ENCODE peak calls at places on chromosome 12, in ten cellular contexts. One of them, this sample, is unnamed.

GRCh38 chr12:82470906-82471512 is 112.7 kb downstream of the METTL25 start:
- DNase-seq in activated CD4-positive, alpha-beta T cell treated with anti-CD3 and anti-CD28 coated beads, Interleukin-2, amount 10 ng/mL, durations not matched to agents 7 days and 5 days: no peak
- DNase-seq in CD14-positive monocyte: no peak
- DNase-seq in posterior vena cava: no peak
- DNase-seq in NCI-H774: no peak
- DNase-seq in tibial nerve: no peak
- DNase-seq in head of caudate nucleus: no peak
- DNase-seq in SW 1271: no peak
- DNase-seq in astrocyte: no peak
- DNase-seq in T-helper 1 cell: no peak
- DNase-seq in this sample: no peak

GRCh38 chr12:14540801-14541462 is 26.8 kb downstream of the PLBD1 start:
- DNase-seq in activated CD4-positive, alpha-beta T cell treated with anti-CD3 and anti-CD28 coated beads, Interleukin-2, amount 10 ng/mL, durations not matched to agents 7 days and 5 days: no peak
- DNase-seq in CD14-positive monocyte: no peak
- DNase-seq in posterior vena cava: no peak
- DNase-seq in NCI-H774: no peak
- DNase-seq in tibial nerve: no peak
- DNase-seq in head of caudate nucleus: no peak
- DNase-seq in SW 1271: no peak
- DNase-seq in astrocyte: no peak
- DNase-seq in T-helper 1 cell: no peak
- DNase-seq in this sample: no peak

GRCh38 chr12:128918910-128919309 is 65.6 kb downstream of the GLT1D1 start:
- DNase-seq in activated CD4-positive, alpha-beta T cell treated with anti-CD3 and anti-CD28 coated beads, Interleukin-2, amount 10 ng/mL, durations not matched to agents 7 days and 5 days: no peak
- DNase-seq in CD14-positive monocyte: no peak
- DNase-seq in posterior vena cava: no peak
- DNase-seq in NCI-H774: no peak
- DNase-seq in tibial nerve: no peak
- DNase-seq in head of caudate nucleus: no peak
- DNase-seq in SW 1271: no peak
- DNase-seq in astrocyte: no peak
- DNase-seq in T-helper 1 cell: no peak
- DNase-seq in this sample: no peak

GRCh38 chr12:88854260-88854659 is 274.0 kb upstream of the KITLG start:
- DNase-seq in activated CD4-positive, alpha-beta T cell treated with anti-CD3 and anti-CD28 coated beads, Interleukin-2, amount 10 ng/mL, durations not matched to agents 7 days and 5 days: no peak
- DNase-seq in CD14-positive monocyte: no peak
- DNase-seq in posterior vena cava: no peak
- DNase-seq in NCI-H774: no peak
- DNase-seq in tibial nerve: no peak
- DNase-seq in head of caudate nucleus: no peak
- DNase-seq in SW 1271: peak; percentile 1
- DNase-seq in astrocyte: peak; percentile 90
- DNase-seq in T-helper 1 cell: no peak
- DNase-seq in this sample: no peak

GRCh38 chr12:107091989-107092641 is 1.2 kb downstream of the CRY1 start:
- DNase-seq in activated CD4-positive, alpha-beta T cell treated with anti-CD3 and anti-CD28 coated beads, Interleukin-2, amount 10 ng/mL, durations not matched to agents 7 days and 5 days: peak; percentile 54
- DNase-seq in CD14-positive monocyte: no peak
- DNase-seq in posterior vena cava: no peak
- DNase-seq in NCI-H774: peak; percentile 21
- DNase-seq in tibial nerve: no peak
- DNase-seq in head of caudate nucleus: peak; percentile 27
- DNase-seq in SW 1271: peak; percentile 93
- DNase-seq in astrocyte: peak; percentile 91
- DNase-seq in T-helper 1 cell: no peak
- DNase-seq in this sample: no peak

GRCh38 chr12:111446044-111446581 is 40.4 kb downstream of the SH2B3 start:
- DNase-seq in activated CD4-positive, alpha-beta T cell treated with anti-CD3 and anti-CD28 coated beads, Interleukin-2, amount 10 ng/mL, durations not matched to agents 7 days and 5 days: no peak
- DNase-seq in CD14-positive monocyte: no peak
- DNase-seq in posterior vena cava: no peak
- DNase-seq in NCI-H774: peak; percentile 17
- DNase-seq in tibial nerve: no peak
- DNase-seq in head of caudate nucleus: no peak
- DNase-seq in SW 1271: no peak
- DNase-seq in astrocyte: no peak
- DNase-seq in T-helper 1 cell: no peak
- DNase-seq in this sample: no peak

GRCh38 chr12:79601908-79602307 is 88.9 kb downstream of the PAWR start:
- DNase-seq in activated CD4-positive, alpha-beta T cell treated with anti-CD3 and anti-CD28 coated beads, Interleukin-2, amount 10 ng/mL, durations not matched to agents 7 days and 5 days: no peak
- DNase-seq in CD14-positive monocyte: no peak
- DNase-seq in posterior vena cava: no peak
- DNase-seq in NCI-H774: no peak
- DNase-seq in tibial nerve: no peak
- DNase-seq in head of caudate nucleus: no peak
- DNase-seq in SW 1271: no peak
- DNase-seq in astrocyte: no peak
- DNase-seq in T-helper 1 cell: no peak
- DNase-seq in this sample: no peak

GRCh38 chr12:120301962-120302815 is at the start of gene SIRT4:
- DNase-seq in activated CD4-positive, alpha-beta T cell treated with anti-CD3 and anti-CD28 coated beads, Interleukin-2, amount 10 ng/mL, durations not matched to agents 7 days and 5 days: peak; percentile 95
- DNase-seq in CD14-positive monocyte: peak; percentile 86
- DNase-seq in posterior vena cava: peak; percentile 95
- DNase-seq in NCI-H774: peak; percentile 94
- DNase-seq in tibial nerve: peak; percentile 75
- DNase-seq in head of caudate nucleus: peak; percentile 95
- DNase-seq in SW 1271: peak; percentile 85
- DNase-seq in astrocyte: peak; percentile 86
- DNase-seq in T-helper 1 cell: peak; percentile 88
- DNase-seq in this sample: no peak

GRCh38 chr12:132243596-132244289 is 85.6 kb downstream of the GALNT9 start:
- DNase-seq in activated CD4-positive, alpha-beta T cell treated with anti-CD3 and anti-CD28 coated beads, Interleukin-2, amount 10 ng/mL, durations not matched to agents 7 days and 5 days: no peak
- DNase-seq in CD14-positive monocyte: peak; percentile 38
- DNase-seq in posterior vena cava: peak; percentile 71
- DNase-seq in NCI-H774: no peak
- DNase-seq in tibial nerve: no peak
- DNase-seq in head of caudate nucleus: no peak
- DNase-seq in SW 1271: no peak
- DNase-seq in astrocyte: no peak
- DNase-seq in T-helper 1 cell: no peak
- DNase-seq in this sample: peak; percentile 86

GRCh38 chr12:110582286-110583136 is 607 bp downstream of the PPTC7 start:
- DNase-seq in activated CD4-positive, alpha-beta T cell treated with anti-CD3 and anti-CD28 coated beads, Interleukin-2, amount 10 ng/mL, durations not matched to agents 7 days and 5 days: peak; percentile 70
- DNase-seq in CD14-positive monocyte: peak; percentile 83
- DNase-seq in posterior vena cava: peak; percentile 92
- DNase-seq in NCI-H774: peak; percentile 25
- DNase-seq in tibial nerve: peak; percentile 22
- DNase-seq in head of caudate nucleus: peak; percentile 65
- DNase-seq in SW 1271: no peak
- DNase-seq in astrocyte: no peak
- DNase-seq in T-helper 1 cell: peak; percentile 73
- DNase-seq in this sample: peak; percentile 92

GRCh38 chr12:88882662-88883061 is 302.4 kb upstream of the KITLG start:
- DNase-seq in activated CD4-positive, alpha-beta T cell treated with anti-CD3 and anti-CD28 coated beads, Interleukin-2, amount 10 ng/mL, durations not matched to agents 7 days and 5 days: no peak
- DNase-seq in CD14-positive monocyte: no peak
- DNase-seq in posterior vena cava: no peak
- DNase-seq in NCI-H774: no peak
- DNase-seq in tibial nerve: no peak
- DNase-seq in head of caudate nucleus: no peak
- DNase-seq in SW 1271: no peak
- DNase-seq in astrocyte: no peak
- DNase-seq in T-helper 1 cell: no peak
- DNase-seq in this sample: no peak

GRCh38 chr12:57242691-57243454 is 8.1 kb downstream of the STAC3 start:
- DNase-seq in activated CD4-positive, alpha-beta T cell treated with anti-CD3 and anti-CD28 coated beads, Interleukin-2, amount 10 ng/mL, durations not matched to agents 7 days and 5 days: peak; percentile 64
- DNase-seq in CD14-positive monocyte: no peak
- DNase-seq in posterior vena cava: peak; percentile 88
- DNase-seq in NCI-H774: peak; percentile 90
- DNase-seq in tibial nerve: no peak
- DNase-seq in head of caudate nucleus: peak; percentile 67
- DNase-seq in SW 1271: no peak
- DNase-seq in astrocyte: no peak
- DNase-seq in T-helper 1 cell: peak; percentile 60
- DNase-seq in this sample: peak; percentile 92

GRCh38 chr12:105911966-105912365 is 226.8 kb downstream of the NUAK1 start:
- DNase-seq in activated CD4-positive, alpha-beta T cell treated with anti-CD3 and anti-CD28 coated beads, Interleukin-2, amount 10 ng/mL, durations not matched to agents 7 days and 5 days: no peak
- DNase-seq in CD14-positive monocyte: no peak
- DNase-seq in posterior vena cava: no peak
- DNase-seq in NCI-H774: no peak
- DNase-seq in tibial nerve: no peak
- DNase-seq in head of caudate nucleus: no peak
- DNase-seq in SW 1271: no peak
- DNase-seq in astrocyte: no peak
- DNase-seq in T-helper 1 cell: no peak
- DNase-seq in this sample: no peak

GRCh38 chr12:76470028-76470939 is 89.3 kb downstream of the OSBPL8 start:
- DNase-seq in activated CD4-positive, alpha-beta T cell treated with anti-CD3 and anti-CD28 coated beads, Interleukin-2, amount 10 ng/mL, durations not matched to agents 7 days and 5 days: no peak
- DNase-seq in CD14-positive monocyte: no peak
- DNase-seq in posterior vena cava: no peak
- DNase-seq in NCI-H774: no peak
- DNase-seq in tibial nerve: no peak
- DNase-seq in head of caudate nucleus: peak; percentile 37
- DNase-seq in SW 1271: no peak
- DNase-seq in astrocyte: peak; percentile 96
- DNase-seq in T-helper 1 cell: no peak
- DNase-seq in this sample: no peak

GRCh38 chr12:56032006-56032405 is 9.7 kb upstream of the RPS26 start:
- DNase-seq in activated CD4-positive, alpha-beta T cell treated with anti-CD3 and anti-CD28 coated beads, Interleukin-2, amount 10 ng/mL, durations not matched to agents 7 days and 5 days: no peak
- DNase-seq in CD14-positive monocyte: no peak
- DNase-seq in posterior vena cava: no peak
- DNase-seq in NCI-H774: no peak
- DNase-seq in tibial nerve: no peak
- DNase-seq in head of caudate nucleus: no peak
- DNase-seq in SW 1271: no peak
- DNase-seq in astrocyte: no peak
- DNase-seq in T-helper 1 cell: no peak
- DNase-seq in this sample: no peak

GRCh38 chr12:96239711-96240234 is 45.6 kb downstream of the ELK3 start:
- DNase-seq in activated CD4-positive, alpha-beta T cell treated with anti-CD3 and anti-CD28 coated beads, Interleukin-2, amount 10 ng/mL, durations not matched to agents 7 days and 5 days: no peak
- DNase-seq in CD14-positive monocyte: no peak
- DNase-seq in posterior vena cava: no peak
- DNase-seq in NCI-H774: no peak
- DNase-seq in tibial nerve: no peak
- DNase-seq in head of caudate nucleus: no peak
- DNase-seq in SW 1271: no peak
- DNase-seq in astrocyte: no peak
- DNase-seq in T-helper 1 cell: no peak
- DNase-seq in this sample: no peak

GRCh38 chr12:115437061-115437567 is 753.1 kb upstream of the TBX3 start:
- DNase-seq in activated CD4-positive, alpha-beta T cell treated with anti-CD3 and anti-CD28 coated beads, Interleukin-2, amount 10 ng/mL, durations not matched to agents 7 days and 5 days: no peak
- DNase-seq in CD14-positive monocyte: no peak
- DNase-seq in posterior vena cava: no peak
- DNase-seq in NCI-H774: peak; percentile 22
- DNase-seq in tibial nerve: no peak
- DNase-seq in head of caudate nucleus: no peak
- DNase-seq in SW 1271: no peak
- DNase-seq in astrocyte: peak; percentile 8
- DNase-seq in T-helper 1 cell: no peak
- DNase-seq in this sample: no peak

GRCh38 chr12:5439333-5439732 is 7.4 kb downstream of the NTF3 start:
- DNase-seq in activated CD4-positive, alpha-beta T cell treated with anti-CD3 and anti-CD28 coated beads, Interleukin-2, amount 10 ng/mL, durations not matched to agents 7 days and 5 days: no peak
- DNase-seq in CD14-positive monocyte: no peak
- DNase-seq in posterior vena cava: no peak
- DNase-seq in NCI-H774: no peak
- DNase-seq in tibial nerve: no peak
- DNase-seq in head of caudate nucleus: no peak
- DNase-seq in SW 1271: no peak
- DNase-seq in astrocyte: no peak
- DNase-seq in T-helper 1 cell: no peak
- DNase-seq in this sample: no peak

GRCh38 chr12:104177663-104178501 is 37.7 kb upstream of the TXNRD1 start:
- DNase-seq in activated CD4-positive, alpha-beta T cell treated with anti-CD3 and anti-CD28 coated beads, Interleukin-2, amount 10 ng/mL, durations not matched to agents 7 days and 5 days: no peak
- DNase-seq in CD14-positive monocyte: no peak
- DNase-seq in posterior vena cava: peak; percentile 89
- DNase-seq in NCI-H774: no peak
- DNase-seq in tibial nerve: peak; percentile 66
- DNase-seq in head of caudate nucleus: no peak
- DNase-seq in SW 1271: no peak
- DNase-seq in astrocyte: peak; percentile 98
- DNase-seq in T-helper 1 cell: no peak
- DNase-seq in this sample: no peak

GRCh38 chr12:45726594-45727300 is 2.8 kb upstream of the ARID2 start:
- DNase-seq in activated CD4-positive, alpha-beta T cell treated with anti-CD3 and anti-CD28 coated beads, Interleukin-2, amount 10 ng/mL, durations not matched to agents 7 days and 5 days: peak; percentile 9
- DNase-seq in CD14-positive monocyte: peak; percentile 53
- DNase-seq in posterior vena cava: peak; percentile 91
- DNase-seq in NCI-H774: no peak
- DNase-seq in tibial nerve: peak; percentile 47
- DNase-seq in head of caudate nucleus: peak; percentile 73
- DNase-seq in SW 1271: no peak
- DNase-seq in astrocyte: peak; percentile 17
- DNase-seq in T-helper 1 cell: no peak
- DNase-seq in this sample: no peak

GRCh38 chr12:14766649-14767215 is 36.5 kb downstream of the WBP11 start:
- DNase-seq in activated CD4-positive, alpha-beta T cell treated with anti-CD3 and anti-CD28 coated beads, Interleukin-2, amount 10 ng/mL, durations not matched to agents 7 days and 5 days: no peak
- DNase-seq in CD14-positive monocyte: no peak
- DNase-seq in posterior vena cava: no peak
- DNase-seq in NCI-H774: no peak
- DNase-seq in tibial nerve: no peak
- DNase-seq in head of caudate nucleus: no peak
- DNase-seq in SW 1271: no peak
- DNase-seq in astrocyte: no peak
- DNase-seq in T-helper 1 cell: no peak
- DNase-seq in this sample: no peak

GRCh38 chr12:114192549-114192948 is 213.4 kb downstream of the TBX5 start:
- DNase-seq in activated CD4-positive, alpha-beta T cell treated with anti-CD3 and anti-CD28 coated beads, Interleukin-2, amount 10 ng/mL, durations not matched to agents 7 days and 5 days: no peak
- DNase-seq in CD14-positive monocyte: no peak
- DNase-seq in posterior vena cava: no peak
- DNase-seq in NCI-H774: no peak
- DNase-seq in tibial nerve: no peak
- DNase-seq in head of caudate nucleus: no peak
- DNase-seq in SW 1271: no peak
- DNase-seq in astrocyte: no peak
- DNase-seq in T-helper 1 cell: no peak
- DNase-seq in this sample: no peak

GRCh38 chr12:89889051-89889450 is 180.4 kb upstream of the ATP2B1 start:
- DNase-seq in activated CD4-positive, alpha-beta T cell treated with anti-CD3 and anti-CD28 coated beads, Interleukin-2, amount 10 ng/mL, durations not matched to agents 7 days and 5 days: no peak
- DNase-seq in CD14-positive monocyte: no peak
- DNase-seq in posterior vena cava: no peak
- DNase-seq in NCI-H774: no peak
- DNase-seq in tibial nerve: no peak
- DNase-seq in head of caudate nucleus: no peak
- DNase-seq in SW 1271: no peak
- DNase-seq in astrocyte: peak; percentile 58
- DNase-seq in T-helper 1 cell: no peak
- DNase-seq in this sample: no peak